ENCODE peak calls at places on chromosomes 4 and X, in ten cellular contexts. One of them, this sample, is unnamed.

GRCh38 chr4:150325872-150326271 is 247.6 kb downstream of the DCLK2 start:
- DNase-seq in neuronal stem cell: no peak
- DNase-seq in ovary: no peak
- DNase-seq in CD8-positive, alpha-beta memory T cell: no peak
- DNase-seq in heart right ventricle: no peak
- DNase-seq in PC-9: no peak
- DNase-seq in suprapubic skin: no peak
- DNase-seq in tibial nerve: no peak
- DNase-seq in sigmoid colon: no peak
- DNase-seq in mesendoderm: no peak
- DNase-seq in this sample: no peak

GRCh38 chrX:49155243-49155899 is 7.2 kb upstream of the MAGIX start:
- DNase-seq in CD8-positive, alpha-beta memory T cell: peak; percentile 6
- DNase-seq in PC-9: peak; percentile 37
- DNase-seq in neuronal stem cell: peak; percentile 60
- DNase-seq in sigmoid colon: peak; percentile 83
- DNase-seq in ovary: no peak
- DNase-seq in mesendoderm: peak; percentile 87
- DNase-seq in suprapubic skin: no peak
- DNase-seq in heart right ventricle: no peak
- DNase-seq in tibial nerve: no peak
- DNase-seq in this sample: peak; percentile 27

GRCh38 chr4:53197760-53198150 is 168.1 kb downstream of the SCFD2 start:
- DNase-seq in PC-9: no peak
- DNase-seq in tibial nerve: no peak
- DNase-seq in sigmoid colon: no peak
- DNase-seq in mesendoderm: no peak
- DNase-seq in suprapubic skin: no peak
- DNase-seq in ovary: no peak
- DNase-seq in CD8-positive, alpha-beta memory T cell: no peak
- DNase-seq in heart right ventricle: no peak
- DNase-seq in neuronal stem cell: no peak
- DNase-seq in this sample: no peak

GRCh38 chrX:47706575-47706974 is 47.6 kb upstream of the UXT start:
- DNase-seq in mesendoderm: no peak
- DNase-seq in tibial nerve: no peak
- DNase-seq in ovary: no peak
- DNase-seq in sigmoid colon: no peak
- DNase-seq in heart right ventricle: no peak
- DNase-seq in PC-9: no peak
- DNase-seq in CD8-positive, alpha-beta memory T cell: no peak
- DNase-seq in neuronal stem cell: no peak
- DNase-seq in suprapubic skin: no peak
- DNase-seq in this sample: no peak

GRCh38 chr4:15809058-15809457 is 30.9 kb downstream of the CD38 start:
- DNase-seq in neuronal stem cell: no peak
- DNase-seq in sigmoid colon: no peak
- DNase-seq in mesendoderm: no peak
- DNase-seq in heart right ventricle: no peak
- DNase-seq in tibial nerve: no peak
- DNase-seq in PC-9: no peak
- DNase-seq in ovary: no peak
- DNase-seq in suprapubic skin: no peak
- DNase-seq in CD8-positive, alpha-beta memory T cell: no peak
- DNase-seq in this sample: no peak

GRCh38 chr4:110287130-110287529 is 88.7 kb upstream of the ELOVL6 start:
- DNase-seq in neuronal stem cell: no peak
- DNase-seq in sigmoid colon: no peak
- DNase-seq in suprapubic skin: no peak
- DNase-seq in tibial nerve: no peak
- DNase-seq in CD8-positive, alpha-beta memory T cell: no peak
- DNase-seq in heart right ventricle: no peak
- DNase-seq in PC-9: peak; percentile 41
- DNase-seq in ovary: no peak
- DNase-seq in mesendoderm: no peak
- DNase-seq in this sample: no peak

GRCh38 chr4:113825272-113825671 is 63.7 kb upstream of the CAMK2D start:
- DNase-seq in neuronal stem cell: no peak
- DNase-seq in suprapubic skin: no peak
- DNase-seq in tibial nerve: no peak
- DNase-seq in heart right ventricle: no peak
- DNase-seq in mesendoderm: no peak
- DNase-seq in sigmoid colon: no peak
- DNase-seq in ovary: no peak
- DNase-seq in PC-9: no peak
- DNase-seq in CD8-positive, alpha-beta memory T cell: no peak
- DNase-seq in this sample: peak; percentile 36

GRCh38 chrX:10484683-10485247 is 135.6 kb downstream of the MID1 start:
- DNase-seq in ovary: no peak
- DNase-seq in suprapubic skin: no peak
- DNase-seq in CD8-positive, alpha-beta memory T cell: no peak
- DNase-seq in heart right ventricle: no peak
- DNase-seq in tibial nerve: no peak
- DNase-seq in neuronal stem cell: no peak
- DNase-seq in PC-9: no peak
- DNase-seq in sigmoid colon: no peak
- DNase-seq in mesendoderm: no peak
- DNase-seq in this sample: no peak

GRCh38 chr4:122588453-122589238 is 32.2 kb downstream of the IL21 start:
- DNase-seq in neuronal stem cell: no peak
- DNase-seq in sigmoid colon: no peak
- DNase-seq in mesendoderm: no peak
- DNase-seq in suprapubic skin: no peak
- DNase-seq in heart right ventricle: no peak
- DNase-seq in ovary: no peak
- DNase-seq in CD8-positive, alpha-beta memory T cell: no peak
- DNase-seq in PC-9: no peak
- DNase-seq in tibial nerve: no peak
- DNase-seq in this sample: no peak

GRCh38 chrX:8413279-8413678 is 51.4 kb upstream of the VCX3B start:
- DNase-seq in neuronal stem cell: no peak
- DNase-seq in sigmoid colon: no peak
- DNase-seq in ovary: no peak
- DNase-seq in tibial nerve: no peak
- DNase-seq in mesendoderm: peak; percentile 5
- DNase-seq in PC-9: no peak
- DNase-seq in CD8-positive, alpha-beta memory T cell: no peak
- DNase-seq in heart right ventricle: no peak
- DNase-seq in suprapubic skin: no peak
- DNase-seq in this sample: no peak

GRCh38 chr4:18733956-18734872 is 712.7 kb upstream of the LCORL start:
- DNase-seq in ovary: no peak
- DNase-seq in mesendoderm: no peak
- DNase-seq in neuronal stem cell: no peak
- DNase-seq in PC-9: no peak
- DNase-seq in sigmoid colon: no peak
- DNase-seq in suprapubic skin: no peak
- DNase-seq in heart right ventricle: peak; percentile 7
- DNase-seq in tibial nerve: no peak
- DNase-seq in CD8-positive, alpha-beta memory T cell: no peak
- DNase-seq in this sample: no peak

GRCh38 chr4:107615809-107616208 is 104.2 kb downstream of the PAPSS1 start:
- DNase-seq in suprapubic skin: no peak
- DNase-seq in PC-9: no peak
- DNase-seq in tibial nerve: no peak
- DNase-seq in CD8-positive, alpha-beta memory T cell: no peak
- DNase-seq in mesendoderm: no peak
- DNase-seq in ovary: no peak
- DNase-seq in heart right ventricle: no peak
- DNase-seq in neuronal stem cell: no peak
- DNase-seq in sigmoid colon: no peak
- DNase-seq in this sample: no peak

GRCh38 chr4:75527482-75527881 is 13.2 kb downstream of the THAP6 start:
- DNase-seq in heart right ventricle: no peak
- DNase-seq in ovary: no peak
- DNase-seq in mesendoderm: no peak
- DNase-seq in CD8-positive, alpha-beta memory T cell: no peak
- DNase-seq in neuronal stem cell: no peak
- DNase-seq in sigmoid colon: no peak
- DNase-seq in tibial nerve: no peak
- DNase-seq in suprapubic skin: no peak
- DNase-seq in PC-9: no peak
- DNase-seq in this sample: no peak
- H3K36me3 ChIP-seq in heart right ventricle: no peaks in the 10 kb centered on the region
- H3K36me3 ChIP-seq in ovary: no peaks in the 10 kb centered on the region
- H3K36me3 ChIP-seq in mesendoderm: no peaks in the 10 kb centered on the region
- H3K36me3 ChIP-seq in CD8-positive, alpha-beta memory T cell: peaks cover 11% of the 10 kb centered on the region
- H3K36me3 ChIP-seq in neuronal stem cell: peaks cover 94% of the 10 kb centered on the region
- H3K36me3 ChIP-seq in sigmoid colon: peaks cover 34% of the 10 kb centered on the region
- H3K36me3 ChIP-seq in tibial nerve: peaks cover 16% of the 10 kb centered on the region
- H3K36me3 ChIP-seq in suprapubic skin: peaks cover 76% of the 10 kb centered on the region
- H3K36me3 ChIP-seq in PC-9: no peaks in the 10 kb centered on the region
- H3K36me3 ChIP-seq in this sample: peaks cover 40% of the 10 kb centered on the region

GRCh38 chrX:85379174-85379907 is at the start of gene POF1B:
- DNase-seq in ovary: no peak
- DNase-seq in CD8-positive, alpha-beta memory T cell: no peak
- DNase-seq in heart right ventricle: no peak
- DNase-seq in sigmoid colon: no peak
- DNase-seq in neuronal stem cell: no peak
- DNase-seq in tibial nerve: no peak
- DNase-seq in PC-9: peak; percentile 8
- DNase-seq in mesendoderm: peak; percentile 26
- DNase-seq in suprapubic skin: no peak
- DNase-seq in this sample: no peak
- H3K27ac ChIP-seq in ovary: no peak within 1 kb of the TSS
- H3K27ac ChIP-seq in CD8-positive, alpha-beta memory T cell: no peak within 1 kb of the TSS
- H3K27ac ChIP-seq in heart right ventricle: no peak within 1 kb of the TSS
- H3K27ac ChIP-seq in sigmoid colon: no peak within 1 kb of the TSS
- H3K27ac ChIP-seq in neuronal stem cell: no peak within 1 kb of the TSS
- H3K27ac ChIP-seq in tibial nerve: no peak within 1 kb of the TSS
- H3K27ac ChIP-seq in PC-9: no peak within 1 kb of the TSS
- H3K27ac ChIP-seq in mesendoderm: no peak within 1 kb of the TSS
- H3K27ac ChIP-seq in suprapubic skin: peak within 1 kb of the TSS; percentile 74
- H3K27ac ChIP-seq in this sample: no peak within 1 kb of the TSS

GRCh38 chr4:896216-896615 is 35.9 kb downstream of the GAK start:
- DNase-seq in mesendoderm: no peak
- DNase-seq in sigmoid colon: no peak
- DNase-seq in CD8-positive, alpha-beta memory T cell: no peak
- DNase-seq in ovary: no peak
- DNase-seq in heart right ventricle: no peak
- DNase-seq in tibial nerve: no peak
- DNase-seq in PC-9: no peak
- DNase-seq in neuronal stem cell: no peak
- DNase-seq in suprapubic skin: no peak
- DNase-seq in this sample: no peak

GRCh38 chr4:898869-899555 is 33.1 kb downstream of the GAK start:
- DNase-seq in tibial nerve: no peak
- DNase-seq in heart right ventricle: peak; percentile 42
- DNase-seq in neuronal stem cell: no peak
- DNase-seq in mesendoderm: no peak
- DNase-seq in PC-9: no peak
- DNase-seq in sigmoid colon: no peak
- DNase-seq in ovary: no peak
- DNase-seq in suprapubic skin: no peak
- DNase-seq in CD8-positive, alpha-beta memory T cell: no peak
- DNase-seq in this sample: no peak

GRCh38 chr4:896630-897029 is 35.5 kb downstream of the GAK start:
- DNase-seq in tibial nerve: no peak
- DNase-seq in ovary: no peak
- DNase-seq in neuronal stem cell: no peak
- DNase-seq in mesendoderm: no peak
- DNase-seq in CD8-positive, alpha-beta memory T cell: no peak
- DNase-seq in sigmoid colon: no peak
- DNase-seq in PC-9: no peak
- DNase-seq in suprapubic skin: no peak
- DNase-seq in heart right ventricle: peak; percentile 6
- DNase-seq in this sample: no peak

GRCh38 chr4:899556-899906 is 32.6 kb downstream of the GAK start:
- DNase-seq in mesendoderm: no peak
- DNase-seq in neuronal stem cell: no peak
- DNase-seq in suprapubic skin: no peak
- DNase-seq in PC-9: no peak
- DNase-seq in CD8-positive, alpha-beta memory T cell: no peak
- DNase-seq in sigmoid colon: no peak
- DNase-seq in tibial nerve: no peak
- DNase-seq in heart right ventricle: peak; percentile 9
- DNase-seq in ovary: no peak
- DNase-seq in this sample: no peak

DNA sequence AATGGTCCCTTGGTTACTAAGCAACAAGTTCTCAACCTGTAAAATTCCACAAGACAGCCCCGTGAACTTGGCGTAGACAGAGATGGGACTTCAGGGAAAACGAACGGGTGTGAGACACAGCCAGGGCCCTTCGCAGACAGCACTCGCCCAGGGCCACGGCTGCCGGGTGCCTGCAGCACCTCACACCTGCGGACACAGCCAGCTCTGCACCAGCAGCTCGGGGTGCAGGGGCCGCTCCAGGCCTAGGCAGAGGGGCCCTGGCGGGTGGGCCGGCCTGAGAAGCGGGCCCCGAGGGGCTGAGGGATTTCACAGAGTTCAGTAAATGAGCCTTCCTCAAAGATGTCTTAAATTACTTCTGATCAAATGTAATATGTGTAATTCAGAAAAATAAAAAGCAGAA is 34.0 kb downstream of the GAK start:
- DNase-seq in suprapubic skin: no peak
- DNase-seq in CD8-positive, alpha-beta memory T cell: no peak
- DNase-seq in PC-9: no peak
- DNase-seq in ovary: no peak
- DNase-seq in mesendoderm: no peak
- DNase-seq in tibial nerve: no peak
- DNase-seq in neuronal stem cell: no peak
- DNase-seq in sigmoid colon: no peak
- DNase-seq in heart right ventricle: no peak
- DNase-seq in this sample: no peak
- H3K36me3 ChIP-seq in suprapubic skin: peaks cover 76% of the 10 kb centered on the region
- H3K36me3 ChIP-seq in CD8-positive, alpha-beta memory T cell: peaks cover 12% of the 10 kb centered on the region
- H3K36me3 ChIP-seq in PC-9: no peaks in the 10 kb centered on the region
- H3K36me3 ChIP-seq in ovary: no peaks in the 10 kb centered on the region
- H3K36me3 ChIP-seq in mesendoderm: no peaks in the 10 kb centered on the region
- H3K36me3 ChIP-seq in tibial nerve: peaks cover 9% of the 10 kb centered on the region
- H3K36me3 ChIP-seq in neuronal stem cell: peaks cover 52% of the 10 kb centered on the region
- H3K36me3 ChIP-seq in sigmoid colon: peaks cover 27% of the 10 kb centered on the region
- H3K36me3 ChIP-seq in heart right ventricle: no peaks in the 10 kb centered on the region
- H3K36me3 ChIP-seq in this sample: peaks cover 28% of the 10 kb centered on the region

DNA sequence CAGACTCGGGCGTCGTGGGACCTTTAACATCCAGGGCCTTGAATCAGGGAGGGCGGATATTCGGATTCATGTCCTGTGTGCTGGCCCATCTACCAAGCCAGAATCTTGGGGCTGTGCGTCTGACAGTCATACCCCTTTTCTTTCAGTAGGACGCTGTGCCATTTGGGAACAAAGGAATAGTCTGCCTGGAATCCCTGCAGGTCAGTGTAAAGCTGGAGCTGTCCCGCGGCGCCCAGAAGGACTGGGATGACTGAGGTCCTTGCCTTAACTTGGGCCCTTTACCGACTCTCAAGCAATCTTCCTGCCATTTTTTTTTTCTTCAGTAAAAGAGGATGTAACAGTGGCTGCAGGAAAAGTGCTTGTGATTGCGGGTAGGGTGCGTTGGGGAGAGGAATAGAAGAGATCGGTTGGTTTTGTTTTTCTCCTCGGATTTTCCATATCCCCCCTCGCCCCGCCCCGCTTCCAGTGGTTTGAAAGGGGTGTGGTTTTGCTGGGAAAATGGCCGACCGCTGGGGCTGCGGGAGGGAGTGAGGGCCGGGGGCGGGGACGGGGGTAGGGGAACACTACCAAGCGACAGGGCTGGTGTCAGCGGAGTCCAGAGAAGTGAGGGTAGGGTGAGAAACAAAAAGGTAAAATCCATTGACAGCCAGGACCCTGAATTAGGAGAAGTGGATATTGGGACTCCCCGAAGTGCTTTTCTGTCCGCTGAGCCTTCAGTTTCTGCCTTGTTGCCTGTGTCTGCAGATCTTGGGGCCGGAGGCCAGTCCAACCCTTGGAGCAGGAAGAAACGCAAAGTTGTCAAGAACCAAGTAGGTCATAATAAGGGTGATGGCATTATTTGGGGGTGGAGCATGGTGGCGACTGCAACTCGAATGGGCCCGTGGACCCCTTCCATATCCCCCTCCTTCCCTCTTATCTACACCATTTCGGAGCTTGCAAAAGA is 749 bp downstream of the ARMCX1 start:
- DNase-seq in ovary: peak; percentile 78
- DNase-seq in sigmoid colon: peak; percentile 79
- DNase-seq in mesendoderm: peak; percentile 57
- DNase-seq in CD8-positive, alpha-beta memory T cell: no peak
- DNase-seq in tibial nerve: peak; percentile 48
- DNase-seq in neuronal stem cell: peak; percentile 32
- DNase-seq in PC-9: no peak
- DNase-seq in heart right ventricle: peak; percentile 46
- DNase-seq in suprapubic skin: peak; percentile 76
- DNase-seq in this sample: no peak
- H3K27ac ChIP-seq in ovary: peak overlapping the region; percentile 70
- H3K27ac ChIP-seq in sigmoid colon: peak overlapping the region; percentile 87
- H3K27ac ChIP-seq in mesendoderm: peak overlapping the region; percentile 1
- H3K27ac ChIP-seq in CD8-positive, alpha-beta memory T cell: no peak overlapping the region
- H3K27ac ChIP-seq in tibial nerve: peak overlapping the region; percentile 90
- H3K27ac ChIP-seq in neuronal stem cell: peak overlapping the region; percentile 86
- H3K27ac ChIP-seq in PC-9: no peak overlapping the region
- H3K27ac ChIP-seq in heart right ventricle: peak overlapping the region; percentile 92
- H3K27ac ChIP-seq in suprapubic skin: peak overlapping the region; percentile 85
- H3K27ac ChIP-seq in this sample: no peak overlapping the region

This sample was measured in CD4-positive, alpha-beta memory T cell.